ENCODE peak calls at places on chromosomes 12 and 14, in five cellular contexts. N is psoas muscle, W is heart left ventricle, M is pancreas, C is stomach. J is an unnamed sample. For H3K27me3 and H3K4me1, the result is how much of the 10 kb centered on the place peaks cover.

GRCh38 chr14:104820669-104821228 is 19.8 kb downstream of the ZBTB42 start:
- DNase-seq in N (peak), W (peak), M (peak), C (peak), J (peak)

GRCh38 chr12:7994731-7995205 is 37.7 kb upstream of the FOXJ2 start:
- DNase-seq in N (no peak), W (no peak), M (no peak), C (no peak), J (no peak)

GRCh38 chr12:110141389-110141788 is 17.2 kb downstream of the IFT81 start:
- DNase-seq in N (peak), W (peak), M (no peak), C (no peak), J (no peak)

GRCh38 chr12:57765003-57765697 is 1.7 kb downstream of the CYP27B1 start:
- DNase-seq in N (peak), W (no peak), M (peak), C (peak), J (peak)

GRCh38 chr12:107400686-107401447 is 284.7 kb upstream of the PWP1 start:
- DNase-seq in N (no peak), W (no peak), M (no peak), C (no peak), J (no peak)

GRCh38 chr12:129902371-129903091 is 1.3 kb downstream of the TMEM132D start:
- DNase-seq in N (no peak), W (no peak), M (no peak), C (no peak), J (no peak)

GRCh38 chr14:71438684-71439083 is 493.5 kb upstream of the RGS6 start:
- DNase-seq in N (no peak), W (no peak), M (peak), C (no peak), J (no peak)

GRCh38 chr12:127588224-127588623 is 678.7 kb upstream of the TMEM132C start:
- DNase-seq in N (no peak), W (no peak), M (no peak), C (no peak), J (no peak)

GRCh38 chr14:20522332-20522731 is 17.0 kb downstream of the RNASE10 start:
- DNase-seq in N (no peak), W (no peak), M (no peak), C (no peak), J (no peak)

GRCh38 chr14:50497351-50497750 is 35.0 kb downstream of the MAP4K5 start:
- DNase-seq in N (no peak), W (no peak), M (no peak), C (no peak), J (no peak)

GRCh38 chr14:82385043-82385442 is 851.4 kb upstream of the SEL1L start:
- DNase-seq in N (no peak), W (no peak), M (no peak), C (no peak), J (no peak)

GRCh38 chr12:71591601-71592000 is 72.0 kb downstream of the ZFC3H1 start:
- DNase-seq in N (no peak), W (no peak), M (no peak), C (no peak), J (no peak)

GRCh38 chr12:106898001-106898966 is 57.4 kb upstream of the TMEM263 start:
- DNase-seq in N (no peak), W (no peak), M (no peak), C (no peak), J (no peak)

GRCh38 chr12:5966486-5967095 is 21.5 kb upstream of the ANO2 start:
- DNase-seq in N (no peak), W (no peak), M (no peak), C (no peak), J (no peak)

GRCh38 chr12:31897791-31898503 is 61.3 kb upstream of the RESF1 start:
- DNase-seq in N (no peak), W (peak), M (peak), C (peak), J (peak)

GRCh38 chr14:95156765-95157194 is 549 bp downstream of the DICER1 start:
- DNase-seq in N (peak), W (peak), M (peak), C (peak), J (peak)

DNA sequence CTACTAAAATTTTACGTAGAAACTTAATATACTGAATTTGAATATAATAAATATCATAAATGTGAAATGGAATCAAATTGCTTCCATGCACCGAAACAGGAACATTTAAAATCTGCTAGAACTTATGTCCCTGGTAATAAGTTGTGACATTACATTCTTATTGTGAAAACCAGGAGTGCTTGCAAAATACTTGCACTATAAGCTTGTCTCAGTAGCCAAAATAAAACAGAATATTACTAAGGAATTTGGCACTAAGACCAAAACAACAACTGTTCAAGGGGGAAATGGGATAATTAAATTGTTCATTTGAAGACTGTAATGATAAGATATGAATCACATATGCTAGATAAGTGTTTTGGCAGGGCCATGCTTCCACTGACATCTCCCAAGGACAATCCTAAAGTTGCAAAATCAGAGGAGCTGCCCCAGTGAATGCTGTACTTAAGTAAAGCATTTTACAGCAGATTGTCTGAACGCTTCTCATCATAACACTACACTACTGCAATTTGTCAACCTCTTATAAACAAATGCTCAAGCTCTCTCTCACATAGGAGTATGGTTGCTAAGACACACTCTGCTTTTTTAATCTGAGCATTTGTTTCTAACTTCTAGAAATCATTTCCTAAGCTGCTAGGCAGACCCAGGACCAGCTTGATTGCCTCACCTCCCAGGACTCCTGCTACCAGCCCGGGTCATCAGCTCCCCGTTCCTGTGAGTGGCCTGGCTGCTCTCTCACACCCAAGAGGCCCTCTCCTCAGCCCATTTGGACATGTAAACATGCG is 191.4 kb downstream of the PAX9 start:
- DNase-seq in N (peak), W (no peak), M (peak), C (no peak), J (no peak)
- H3K27me3 ChIP-seq in N (under half), W (under half), M (under half), C (under half), J (under half)

GRCh38 chr12:93018610-93019009 is 89.5 kb upstream of the EEA1 start:
- DNase-seq in N (no peak), W (no peak), M (no peak), C (no peak), J (no peak)
- H3K4me1 ChIP-seq in N (under half), W (under half), M (under half), C (under half), J (under half)

GRCh38 chr14:55276736-55277135 is 5.5 kb downstream of the FBXO34 start:
- DNase-seq in N (no peak), W (no peak), M (no peak), C (no peak), J (no peak)

GRCh38 chr14:55285048-55285652 is 13.9 kb downstream of the FBXO34 start:
- DNase-seq in N (peak), W (no peak), M (no peak), C (no peak), J (no peak)

GRCh38 chr14:55279384-55279783 is 8.2 kb downstream of the FBXO34 start:
- DNase-seq in N (no peak), W (no peak), M (no peak), C (no peak), J (no peak)

GRCh38 chr14:55277972-55278740 is 6.9 kb downstream of the FBXO34 start:
- DNase-seq in N (no peak), W (no peak), M (no peak), C (no peak), J (no peak)

GRCh38 chr14:55281316-55281839 is 10.2 kb downstream of the FBXO34 start:
- DNase-seq in N (no peak), W (no peak), M (no peak), C (no peak), J (no peak)
- H3K4me3 ChIP-seq in N (no peak), W (no peak), M (no peak), C (no peak), J (no peak)

GRCh38 chr12:66203820-66204219 is 14.8 kb downstream of the IRAK3 start:
- DNase-seq in N (no peak), W (no peak), M (no peak), C (no peak), J (no peak)
- H3K27me3 ChIP-seq in N (under half), W (under half), M (under half), C (under half), J (under half)

GRCh38 chr12:76127588-76127987 is 43.1 kb upstream of the NAP1L1 start:
- DNase-seq in N (no peak), W (no peak), M (no peak), C (no peak), J (no peak)

GRCh38 chr12:76123301-76124212 is 39.1 kb upstream of the NAP1L1 start:
- DNase-seq in N (no peak), W (no peak), M (no peak), C (no peak), J (no peak)

GRCh38 chr12:76119887-76120286 is 35.4 kb upstream of the NAP1L1 start:
- DNase-seq in N (no peak), W (no peak), M (no peak), C (no peak), J (no peak)

GRCh38 chr12:76124456-76124855 is 40.0 kb upstream of the NAP1L1 start:
- DNase-seq in N (no peak), W (no peak), M (no peak), C (no peak), J (no peak)
- H3K4me1 ChIP-seq in N (under half), W (under half), M (under half), C (under half), J (under half)

GRCh38 chr12:108854055-108854452 is 3.3 kb downstream of the SSH1 start:
- DNase-seq in N (no peak), W (no peak), M (peak), C (no peak), J (peak)

GRCh38 chr12:108856170-108856427 is 1.3 kb downstream of the SSH1 start:
- DNase-seq in N (no peak), W (no peak), M (no peak), C (no peak), J (peak)

GRCh38 chr12:108855284-108856169 is 1.9 kb downstream of the SSH1 start:
- DNase-seq in N (no peak), W (no peak), M (no peak), C (no peak), J (no peak)

GRCh38 chr12:108853426-108853825 is 4.0 kb downstream of the SSH1 start:
- DNase-seq in N (no peak), W (no peak), M (no peak), C (no peak), J (no peak)

DNA sequence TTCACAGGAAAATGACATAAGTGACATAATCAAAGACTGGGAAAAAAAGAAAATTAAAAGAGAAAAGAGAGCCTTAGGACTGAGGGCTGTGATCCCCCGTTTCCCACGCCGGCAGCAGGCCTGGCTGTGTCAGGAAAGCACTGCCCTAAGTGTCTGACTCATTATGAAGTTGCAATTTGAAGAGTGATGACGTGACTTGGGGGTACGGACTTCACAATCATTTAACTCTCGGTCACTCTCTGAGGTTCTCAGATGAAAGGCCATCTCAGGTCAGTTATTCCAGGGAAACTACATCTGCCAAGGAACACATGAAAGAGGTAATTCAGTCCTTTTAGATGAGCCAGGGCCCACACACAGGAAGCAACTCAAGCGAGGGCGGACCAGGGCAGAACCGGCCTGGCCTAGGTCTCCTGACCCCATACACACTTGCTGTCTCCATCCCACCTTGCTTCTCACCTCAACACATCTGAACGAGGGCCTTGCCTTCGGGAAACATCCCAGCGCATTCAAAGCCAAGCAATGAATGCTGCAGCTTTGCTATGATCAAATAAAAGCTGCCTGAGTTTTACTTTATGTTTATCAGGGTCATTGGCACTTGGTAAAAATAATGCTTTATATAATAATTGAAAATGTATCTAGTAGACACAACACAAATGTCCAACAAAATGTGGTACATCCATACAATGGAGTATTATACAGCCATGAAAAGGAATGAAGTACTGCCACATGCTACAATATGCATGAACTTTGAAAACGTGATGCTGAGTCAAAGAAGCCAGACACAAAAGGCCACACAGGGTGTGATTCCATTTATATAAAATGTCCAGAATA is 2.7 kb downstream of the SSH1 start:
- DNase-seq in N (peak), W (peak), M (no peak), C (no peak), J (peak)
- H3K4me3 ChIP-seq in N (peak), W (peak), M (no peak), C (no peak), J (no peak)